ENCODE peak calls at places on chromosomes 3 and 15, in five cellular contexts. G is HepG2, B is H1, X is NT2/D1, T is GM12878. F is an unnamed sample.

GRCh38 chr3:128616516-128617269 is 33.9 kb downstream of the RPN1 start:
- DNase-seq in G (no peak), X (no peak), T (no peak), B (no peak), F (no peak)

GRCh38 chr3:16401273-16401672 is 112.2 kb downstream of the RFTN1 start:
- DNase-seq in G (no peak), X (no peak), T (no peak), B (no peak), F (no peak)

GRCh38 chr3:111758642-111759041 is 100.4 kb upstream of the PHLDB2 start:
- DNase-seq in T (no peak), B (no peak), G (no peak), X (no peak), F (no peak)

GRCh38 chr3:78562318-78562717 is 1205.5 kb downstream of the ROBO1 start:
- DNase-seq in T (no peak), B (no peak), X (no peak), G (no peak), F (no peak)

GRCh38 chr3:33061782-33062181 is 35.2 kb downstream of the GLB1 start:
- DNase-seq in B (no peak), X (no peak), G (no peak), T (no peak), F (no peak)

GRCh38 chr15:37221671-37222207 is 121.4 kb upstream of the MEIS2 start:
- DNase-seq in G (no peak), X (no peak), T (no peak), B (no peak), F (no peak)

GRCh38 chr3:139120336-139120971 is 75.8 kb upstream of the PRR23C start:
- DNase-seq in G (no peak), X (no peak), T (no peak), B (peak; percentile 38), F (no peak)

GRCh38 chr3:197430961-197431910 is 124.5 kb downstream of the BDH1 start:
- DNase-seq in T (no peak), X (no peak), B (no peak), G (no peak), F (no peak)

GRCh38 chr3:193865339-193865738 is 270.6 kb upstream of the HES1 start:
- DNase-seq in X (no peak), G (no peak), B (no peak), T (no peak), F (no peak)

GRCh38 chr3:64975138-64975537 is 287.3 kb upstream of the ADAMTS9 start:
- DNase-seq in T (no peak), G (no peak), X (no peak), B (no peak), F (no peak)

GRCh38 chr15:80967991-80968510 is 21.6 kb downstream of the MESD start:
- DNase-seq in X (no peak), G (no peak), T (no peak), B (peak; percentile 41), F (no peak)

GRCh38 chr3:134796313-134797079 is 1.4 kb downstream of the EPHB1 start:
- DNase-seq in X (no peak), G (no peak), T (no peak), B (peak; percentile 71), F (peak; percentile 36)
- TF ChIP-seq SUZ12 in X (peak; percentile 61), G (no peak), T (no peak), B (peak; percentile 68), F (no peak)

DNA sequence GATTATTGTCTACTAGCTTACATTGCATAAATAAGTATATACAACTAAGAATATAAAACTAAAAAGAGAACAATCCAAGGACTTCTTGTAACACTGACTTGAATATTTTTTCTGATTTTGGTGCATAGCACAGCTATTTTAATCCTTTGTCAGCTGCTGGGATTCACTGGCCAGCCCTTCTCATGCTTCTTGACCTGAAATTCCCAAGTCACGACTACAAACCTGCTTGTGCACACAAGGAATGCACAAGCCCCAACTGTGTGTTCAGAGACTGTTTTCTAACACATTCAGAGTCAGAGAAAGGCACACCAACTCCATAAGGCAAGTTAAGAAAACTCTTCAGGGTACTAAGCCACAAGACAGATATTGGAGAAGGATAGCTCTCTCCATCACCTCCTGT is 80.9 kb downstream of the TNIK start:
- DNase-seq in X (no peak), G (no peak), B (no peak), T (no peak), F (no peak)
- TF ChIP-seq SUZ12 in X (no peak), G (no peak), B (no peak), T (no peak), F (no peak)

GRCh38 chr3:37731895-37732294 is 129.8 kb upstream of the CTDSPL start:
- DNase-seq in T (no peak), B (no peak), G (no peak), X (no peak), F (no peak)
- TF ChIP-seq SUZ12 in T (no peak), B (no peak), G (no peak), X (no peak), F (no peak)

GRCh38 chr15:62122249-62122648 is 42.8 kb downstream of the C2CD4B start:
- DNase-seq in G (no peak), T (no peak), B (no peak), X (no peak), F (no peak)

GRCh38 chr15:62124953-62125263 is 40.2 kb downstream of the C2CD4B start:
- DNase-seq in G (no peak), T (no peak), X (no peak), B (no peak), F (no peak)

GRCh38 chr15:62126364-62126763 is 38.7 kb downstream of the C2CD4B start:
- DNase-seq in T (no peak), G (no peak), X (no peak), B (no peak), F (no peak)

GRCh38 chr15:62125763-62126162 is 39.3 kb downstream of the C2CD4B start:
- DNase-seq in T (no peak), B (no peak), G (peak; percentile 44), X (no peak), F (peak; percentile 25)

GRCh38 chr15:62124176-62124952 is 40.7 kb downstream of the C2CD4B start:
- DNase-seq in G (peak; percentile 49), T (no peak), B (no peak), X (no peak), F (no peak)
- TF ChIP-seq SUZ12 in G (no peak), T (no peak), B (no peak), X (no peak), F (no peak)

GRCh38 chr3:37456270-37456708 is 281.9 kb upstream of the LRRFIP2 start:
- DNase-seq in G (no peak), B (no peak), T (no peak), X (no peak), F (no peak)
- TF ChIP-seq SUZ12 in G (no peak), B (no peak), T (no peak), X (no peak), F (no peak)

GRCh38 chr15:71447328-71448250 is 332.3 kb downstream of the THSD4 start:
- DNase-seq in X (no peak), B (no peak), G (no peak), T (no peak), F (no peak)
- TF ChIP-seq SUZ12 in X (no peak), B (no peak), G (no peak), T (no peak), F (no peak)